ENCODE peak calls at places on chromosome 5, in ten cellular contexts. E is activated CD4-positive, alpha-beta T cell treated with anti-CD3 and anti-CD28 coated beads for 4 hours; S is aorta; G is heart right ventricle; A is adipocyte; T is lung; P is non-pigmented ciliary epithelial cell; Q is fibroblast of gingiva; W is NB4; V is GM04504. D is an unnamed sample.

GRCh38 chr5:73596705-73597328 is 29.2 kb upstream of the ARHGEF28 start:
- DNase-seq in E (peak; percentile 4), S (no peak), G (no peak), A (peak; percentile 22), T (no peak), P (no peak), Q (no peak), W (peak; percentile 57), V (no peak), D (no peak)

GRCh38 chr5:116652196-116652729 is 77.6 kb upstream of the SEMA6A start:
- DNase-seq in E (no peak), S (no peak), G (peak; percentile 32), A (no peak), T (peak; percentile 32), P (peak; percentile 28), Q (peak; percentile 21), W (peak; percentile 2), V (no peak), D (no peak)

GRCh38 chr5:102271759-102272158 is 24.3 kb downstream of the SLCO4C1 start:
- DNase-seq in E (no peak), S (no peak), G (no peak), A (no peak), T (no peak), P (no peak), Q (no peak), W (no peak), V (no peak), D (no peak)

GRCh38 chr5:40688127-40688756 is 8.5 kb downstream of the PTGER4 start:
- DNase-seq in E (peak; percentile 91), S (peak; percentile 89), G (peak; percentile 60), A (peak; percentile 93), T (peak; percentile 86), P (no peak), Q (peak; percentile 82), W (peak; percentile 92), V (peak; percentile 56), D (peak; percentile 77)

GRCh38 chr5:158385982-158386381 is 527.0 kb upstream of the CLINT1 start:
- DNase-seq in E (no peak), S (no peak), G (no peak), A (no peak), T (no peak), P (no peak), Q (no peak), W (no peak), V (no peak), D (no peak)

GRCh38 chr5:67897431-67897830 is 318.1 kb upstream of the PIK3R1 start:
- DNase-seq in E (no peak), S (no peak), G (no peak), A (peak; percentile 70), T (no peak), P (no peak), Q (peak; percentile 89), W (no peak), V (no peak), D (no peak)

GRCh38 chr5:390571-391491 is 52.1 kb upstream of the EXOC3 start:
- DNase-seq in E (no peak), S (peak; percentile 61), G (no peak), A (no peak), T (no peak), P (no peak), Q (no peak), W (peak; percentile 30), V (no peak), D (no peak)

GRCh38 chr5:6452622-6453504 is 4.2 kb downstream of the UBE2QL1 start:
- DNase-seq in E (no peak), S (no peak), G (no peak), A (no peak), T (no peak), P (no peak), Q (no peak), W (no peak), V (no peak), D (no peak)

GRCh38 chr5:125083932-125084331 is 337.5 kb upstream of the ZNF608 start:
- DNase-seq in E (no peak), S (no peak), G (no peak), A (peak; percentile 90), T (no peak), P (peak; percentile 51), Q (peak; percentile 91), W (no peak), V (peak; percentile 79), D (no peak)